ENCODE peak calls at places on chromosomes 5 and 9, in seven cellular contexts. L is AG09319, V is kidney glomerular epithelial cell, M is neural crest cell, Y is uterus, D is HFF-Myc, T is PC-3. X is an unnamed sample.

GRCh38 chr5:151253604-151253948 is 591 bp downstream of the GM2A start:
- DNase-seq in T (peak; percentile 4), V (no peak), D (no peak), Y (no peak), L (no peak), M (no peak), X (no peak)

GRCh38 chr5:87770601-87771121 is 357.9 kb upstream of the CCNH start:
- DNase-seq in Y (no peak), M (peak; percentile 6), T (no peak), D (no peak), L (no peak), V (no peak), X (no peak)

GRCh38 chr5:9344751-9345240 is 201.1 kb downstream of the SEMA5A start:
- DNase-seq in Y (no peak), L (no peak), T (no peak), D (no peak), V (no peak), M (no peak), X (no peak)

GRCh38 chr5:169788168-169788567 is 151.1 kb downstream of the DOCK2 start:
- DNase-seq in D (no peak), V (peak; percentile 48), L (no peak), Y (no peak), T (peak; percentile 75), M (no peak), X (peak; percentile 85)

GRCh38 chr9:98108540-98109031 is 10.4 kb downstream of the TRIM14 start:
- DNase-seq in V (no peak), T (no peak), D (no peak), Y (no peak), M (no peak), L (no peak), X (no peak)

GRCh38 chr5:79787448-79787847 is 97.8 kb downstream of the CMYA5 start:
- DNase-seq in Y (no peak), V (no peak), M (no peak), D (no peak), T (no peak), L (no peak), X (no peak)

GRCh38 chr5:160799160-160799559 is 52.9 kb downstream of the ATP10B start:
- DNase-seq in Y (no peak), V (no peak), M (no peak), D (no peak), L (no peak), T (no peak), X (no peak)

GRCh38 chr9:88388886-88389617 is 808 bp downstream of the SPIN1 start:
- DNase-seq in V (peak; percentile 33), L (peak; percentile 46), M (peak; percentile 63), D (no peak), T (peak; percentile 53), Y (peak; percentile 52), X (peak; percentile 76)

GRCh38 chr5:124825250-124825982 is 79.0 kb upstream of the ZNF608 start:
- DNase-seq in L (no peak), T (no peak), D (no peak), Y (no peak), M (no peak), V (no peak), X (no peak)

GRCh38 chr5:109805472-109805871 is 115.7 kb downstream of the MAN2A1 start:
- DNase-seq in Y (no peak), D (no peak), L (no peak), T (no peak), V (peak; percentile 61), M (no peak), X (peak; percentile 16)

GRCh38 chr9:87770616-87771015 is 44.7 kb downstream of the CTSL start:
- DNase-seq in T (no peak), M (no peak), V (no peak), Y (no peak), D (no peak), L (no peak), X (no peak)

GRCh38 chr5:51399636-51399993 is 16.4 kb downstream of the ISL1 start:
- DNase-seq in V (no peak), M (no peak), L (no peak), T (no peak), Y (no peak), D (no peak), X (no peak)

GRCh38 chr5:72618699-72619098 is 111.5 kb upstream of the ZNF366 start:
- DNase-seq in L (no peak), Y (no peak), D (no peak), V (no peak), M (no peak), T (no peak), X (peak; percentile 13)

GRCh38 chr5:67025437-67025836 is 171.2 kb downstream of the CD180 start:
- DNase-seq in M (no peak), Y (no peak), D (no peak), L (no peak), T (no peak), V (no peak), X (no peak)

GRCh38 chr9:116181853-116182610 is 28.4 kb downstream of the PAPPA start:
- DNase-seq in T (no peak), D (no peak), V (no peak), L (no peak), M (no peak), Y (no peak), X (peak; percentile 61)

GRCh38 chr5:37847978-37848425 is 8.2 kb upstream of the GDNF start:
- DNase-seq in T (peak; percentile 13), Y (no peak), D (peak; percentile 78), V (no peak), L (no peak), M (no peak), X (peak; percentile 89)

GRCh38 chr5:104353371-104353770 is 790.8 kb upstream of the NUDT12 start:
- DNase-seq in D (no peak), L (no peak), V (no peak), Y (no peak), M (no peak), T (peak; percentile 49), X (no peak)

GRCh38 chr9:80146466-80146865 is 574.7 kb downstream of the TLE4 start:
- DNase-seq in D (no peak), V (no peak), Y (no peak), L (no peak), M (no peak), T (peak; percentile 13), X (no peak)

GRCh38 chr9:29826421-29826820 is 2253.1 kb upstream of the C9orf72 start:
- DNase-seq in T (no peak), V (no peak), D (no peak), M (no peak), L (no peak), Y (no peak), X (no peak)

GRCh38 chr9:97786341-97786740 is 66.7 kb upstream of the FOXE1 start:
- DNase-seq in Y (no peak), T (peak; percentile 70), V (no peak), M (no peak), D (no peak), L (no peak), X (no peak)

GRCh38 chr9:136807281-136808074 is at the start of gene RABL6:
- DNase-seq in D (no peak), Y (peak; percentile 65), L (peak; percentile 22), M (peak; percentile 66), V (peak; percentile 45), T (peak; percentile 67), X (peak; percentile 75)

GRCh38 chr5:137233726-137234125 is 265.4 kb downstream of the SPOCK1 start:
- DNase-seq in T (no peak), L (no peak), M (no peak), D (no peak), V (no peak), Y (no peak), X (no peak)

GRCh38 chr9:93326056-93326455 is 125.4 kb upstream of the FAM120A start:
- DNase-seq in L (no peak), D (no peak), Y (no peak), M (no peak), V (no peak), T (peak; percentile 12), X (no peak)

GRCh38 chr5:140043508-140043872 is 391 bp upstream of the NRG2 start:
- DNase-seq in V (no peak), T (peak; percentile 16), Y (no peak), D (no peak), L (no peak), M (no peak), X (no peak)

GRCh38 chr5:138077064-138077696 is 6.7 kb upstream of the WNT8A start:
- DNase-seq in L (peak; percentile 29), M (peak; percentile 68), T (peak; percentile 72), Y (peak; percentile 63), D (peak; percentile 37), V (peak; percentile 68), X (peak; percentile 79)

X was measured in cardiac fibroblast.